ENCODE peak calls at places on chromosomes 13 and 19, in six cellular contexts. J is GM20000, Y is HEK293T, Z is neural progenitor cell, G is AG04449, H is H7. M is an unnamed sample.

GRCh38 chr13:30034448-30034795 is 184.0 kb upstream of the UBL3 start:
- DNase-seq in J (no peak), Y (no peak), Z (no peak), G (no peak), H (no peak), M (no peak)

GRCh38 chr13:42574435-42575311 is 721 bp downstream of the TNFSF11 start:
- DNase-seq in J (peak), Y (no peak), Z (peak), G (no peak), H (peak), M (no peak)

GRCh38 chr13:112172641-112173171 is 105.8 kb downstream of the SOX1 start:
- DNase-seq in J (no peak), Y (no peak), Z (peak), G (no peak), H (no peak), M (no peak)

GRCh38 chr13:98922306-98922705 is 55.6 kb downstream of the DOCK9 start:
- DNase-seq in J (no peak), Y (no peak), Z (no peak), G (no peak), H (no peak), M (no peak)

GRCh38 chr19:42075364-42075615 is 676 bp upstream of the ZNF574 start:
- DNase-seq in J (no peak), Y (no peak), Z (no peak), G (no peak), H (no peak), M (no peak)

GRCh38 chr13:112708560-112709240 is 18.9 kb downstream of the ATP11A start:
- DNase-seq in J (no peak), Y (no peak), Z (no peak), G (no peak), H (peak), M (no peak)

GRCh38 chr13:113663934-113664333 is 3.1 kb upstream of the GRK1 start:
- DNase-seq in J (no peak), Y (no peak), Z (no peak), G (no peak), H (peak), M (no peak)

GRCh38 chr19:14056741-14057356 is 5.0 kb downstream of the PALM3 start:
- DNase-seq in J (peak), Y (no peak), Z (no peak), G (no peak), H (peak), M (no peak)

GRCh38 chr13:95212962-95213850 is 88.0 kb downstream of the ABCC4 start:
- DNase-seq in J (no peak), Y (no peak), Z (no peak), G (no peak), H (no peak), M (no peak)

GRCh38 chr19:45569619-45570421 is 14.8 kb downstream of the OPA3 start:
- DNase-seq in J (peak), Y (peak), Z (peak), G (no peak), H (peak), M (peak)

M was measured in HAP-1.